ENCODE peak calls at places on chromosomes 7 and 10, in four cellular contexts. M is ovary, J is dorsolateral prefrontal cortex, S is OCI-LY7. P is an unnamed sample.

GRCh38 chr7:18896343-18896975 is 221.0 kb downstream of the TWIST1 start:
- DNase-seq in M (no peak), J (no peak), S (no peak), P (no peak)

GRCh38 chr10:50614444-50615137 is 9.2 kb downstream of the SGMS1 start:
- DNase-seq in M (no peak), J (no peak), S (peak), P (no peak)

GRCh38 chr10:95248989-95249388 is 41.8 kb downstream of the PDLIM1 start:
- DNase-seq in M (no peak), J (no peak), S (no peak), P (no peak)

GRCh38 chr7:47591655-47592572 is 10.0 kb upstream of the TNS3 start:
- DNase-seq in M (no peak), J (no peak), S (no peak), P (no peak)

GRCh38 chr7:88546808-88547207 is 212.7 kb upstream of the ZNF804B start:
- DNase-seq in M (no peak), J (no peak), S (peak), P (no peak)

GRCh38 chr7:100942038-100942774 is 7.1 kb upstream of the MUC3A start:
- DNase-seq in M (no peak), J (no peak), S (no peak), P (no peak)

GRCh38 chr7:99019523-99020412 is 124.1 kb downstream of the SMURF1 start:
- DNase-seq in M (no peak), J (no peak), S (no peak), P (no peak)

GRCh38 chr10:127878474-127879055 is 14.2 kb downstream of the CLRN3 start:
- DNase-seq in M (no peak), J (no peak), S (no peak), P (no peak)

GRCh38 chr10:35090162-35090954 is at the start of gene CUL2:
- DNase-seq in M (peak), J (peak), S (peak), P (peak)

GRCh38 chr7:105680505-105681187 is 99.4 kb upstream of the EFCAB10 start:
- DNase-seq in M (peak), J (no peak), S (no peak), P (no peak)

GRCh38 chr10:62044569-62044968 is 143.1 kb downstream of the ARID5B start:
- DNase-seq in M (no peak), J (no peak), S (no peak), P (no peak)

GRCh38 chr7:30238721-30239441 is 45.5 kb upstream of the ZNRF2 start:
- DNase-seq in M (no peak), J (no peak), S (peak), P (no peak)

GRCh38 chr10:45404087-45404769 is 30.2 kb downstream of the ALOX5 start:
- DNase-seq in M (no peak), J (no peak), S (no peak), P (no peak)

GRCh38 chr7:16345979-16346958 is 75.1 kb downstream of the CRPPA start:
- DNase-seq in M (no peak), J (no peak), S (no peak), P (peak)

GRCh38 chr10:80497187-80498038 is 40.3 kb upstream of the SH2D4B start:
- DNase-seq in M (no peak), J (peak), S (no peak), P (no peak)

GRCh38 chr7:13312327-13312726 is 624.9 kb downstream of the ARL4A start:
- DNase-seq in M (no peak), J (no peak), S (peak), P (no peak)

GRCh38 chr7:40918701-40919271 is 784.0 kb downstream of the SUGCT start:
- DNase-seq in M (no peak), J (no peak), S (no peak), P (peak)

GRCh38 chr7:29019896-29020295 is 61.8 kb upstream of the TRIL start:
- DNase-seq in M (no peak), J (peak), S (no peak), P (no peak)

GRCh38 chr7:140230862-140231778 is 54.3 kb upstream of the KDM7A start:
- DNase-seq in M (no peak), J (peak), S (no peak), P (no peak)

GRCh38 chr7:101733713-101734475 is 83.5 kb upstream of the CUX1 start:
- DNase-seq in M (peak), J (no peak), S (no peak), P (no peak)

GRCh38 chr7:85471740-85472139 is 284.9 kb upstream of the SEMA3D start:
- DNase-seq in M (no peak), J (no peak), S (no peak), P (peak)

GRCh38 chr10:71603190-71603589 is 116.4 kb downstream of the C10orf105 start:
- DNase-seq in M (no peak), J (no peak), S (no peak), P (no peak)

GRCh38 chr10:78209987-78210386 is 176.3 kb downstream of the RPS24 start:
- DNase-seq in M (no peak), J (no peak), S (no peak), P (no peak)

GRCh38 chr7:74655324-74655723 is 2.2 kb upstream of the GTF2I start:
- DNase-seq in M (no peak), J (no peak), S (no peak), P (no peak)

GRCh38 chr7:8258166-8258565 is 3.8 kb downstream of the ICA1 start:
- DNase-seq in M (no peak), J (no peak), S (no peak), P (no peak)

GRCh38 chr10:36465604-36466379 is 659.6 kb upstream of the ANKRD30A start:
- DNase-seq in M (no peak), J (no peak), S (no peak), P (no peak)

GRCh38 chr7:77657427-77658331 is 38.6 kb upstream of the RSBN1L start:
- DNase-seq in M (no peak), J (no peak), S (peak), P (peak)

GRCh38 chr7:132882714-132883428 is 199.0 kb downstream of the CHCHD3 start:
- DNase-seq in M (no peak), J (no peak), S (no peak), P (no peak)

GRCh38 chr7:83072576-83073517 is 89.8 kb downstream of the PCLO start:
- DNase-seq in M (no peak), J (no peak), S (peak), P (no peak)

GRCh38 chr10:18397886-18398285 is 253.5 kb downstream of the NSUN6 start:
- DNase-seq in M (no peak), J (no peak), S (no peak), P (no peak)

GRCh38 chr10:58665361-58665760 is 152.7 kb downstream of the BICC1 start:
- DNase-seq in M (no peak), J (no peak), S (no peak), P (no peak)

GRCh38 chr10:58661902-58662301 is 149.2 kb downstream of the BICC1 start:
- DNase-seq in M (no peak), J (no peak), S (no peak), P (no peak)

GRCh38 chr10:58661336-58661735 is 148.7 kb downstream of the BICC1 start:
- DNase-seq in M (no peak), J (no peak), S (no peak), P (no peak)

GRCh38 chr10:58660577-58661255 is 148.0 kb downstream of the BICC1 start:
- DNase-seq in M (no peak), J (no peak), S (no peak), P (no peak)

DNA sequence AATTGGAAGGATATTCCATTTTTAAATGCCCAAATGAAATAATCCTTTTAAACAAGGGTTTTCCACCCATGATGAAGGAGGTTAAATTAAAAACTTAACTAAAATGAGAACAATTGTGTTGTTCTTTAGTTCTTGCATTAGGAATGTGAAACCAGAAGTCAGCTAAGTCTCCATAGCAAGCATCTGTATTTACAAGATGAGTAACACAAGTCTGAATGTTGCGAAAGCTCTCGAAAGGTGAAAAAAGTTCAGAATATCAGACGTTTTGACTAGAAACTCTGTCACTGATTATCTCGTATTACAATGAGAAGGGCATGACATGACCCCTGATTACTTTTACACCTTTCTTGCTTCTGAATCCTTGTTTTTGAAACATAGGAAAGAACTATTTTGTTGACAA is 149.6 kb downstream of the BICC1 start:
- DNase-seq in M (no peak), J (no peak), S (no peak), P (peak)
- H3K4me3 ChIP-seq in M (no peak), J (no peak), S (no peak), P (no peak)

GRCh38 chr10:7423521-7423920 is 12.7 kb upstream of the SFMBT2 start:
- DNase-seq in M (no peak), J (no peak), S (no peak), P (no peak)

GRCh38 chr10:7424315-7424714 is 13.5 kb upstream of the SFMBT2 start:
- DNase-seq in M (no peak), J (no peak), S (peak), P (no peak)

GRCh38 chr10:7428673-7429350 is 18.0 kb upstream of the SFMBT2 start:
- DNase-seq in M (no peak), J (no peak), S (no peak), P (no peak)

GRCh38 chr10:7425691-7426090 is 14.9 kb upstream of the SFMBT2 start:
- DNase-seq in M (no peak), J (no peak), S (no peak), P (no peak)

GRCh38 chr10:7426349-7426748 is 15.5 kb upstream of the SFMBT2 start:
- DNase-seq in M (no peak), J (no peak), S (no peak), P (no peak)
- TF ChIP-seq CTCF in M (no peak), J (no peak), S (no peak), P (no peak)

GRCh38 chr7:38296059-38296857 is 22.8 kb upstream of the TARP start:
- DNase-seq in M (no peak), J (no peak), S (peak), P (no peak)

GRCh38 chr7:38303866-38304265 is 30.4 kb upstream of the TARP start:
- DNase-seq in M (no peak), J (no peak), S (no peak), P (no peak)

GRCh38 chr7:38294926-38295325 is 21.5 kb upstream of the TARP start:
- DNase-seq in M (no peak), J (no peak), S (no peak), P (no peak)

GRCh38 chr7:38299275-38299931 is 26.0 kb upstream of the TARP start:
- DNase-seq in M (no peak), J (no peak), S (no peak), P (no peak)

DNA sequence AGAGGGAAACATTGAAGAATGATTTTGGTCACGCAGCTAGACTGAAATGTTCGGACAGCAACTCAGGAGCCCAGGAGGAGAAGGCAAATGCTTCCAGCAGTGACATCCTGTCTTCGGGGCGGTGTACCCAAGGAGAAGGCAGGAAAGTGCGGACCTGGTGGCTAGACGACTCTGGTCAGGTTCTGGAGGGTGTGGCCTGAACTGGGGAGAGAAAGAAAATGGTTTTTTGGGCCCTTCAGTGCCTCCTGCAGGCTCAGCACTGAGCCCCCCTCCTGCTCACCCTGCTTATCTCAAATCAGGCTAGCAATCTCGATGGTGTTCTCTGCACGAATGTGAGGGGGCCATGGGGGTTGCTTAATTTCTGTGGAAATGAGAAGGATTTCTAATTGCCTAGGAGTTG is 26.7 kb upstream of the TARP start:
- DNase-seq in M (no peak), J (no peak), S (no peak), P (no peak)
- H3K4me3 ChIP-seq in M (no peak), J (no peak), S (no peak), P (no peak)

GRCh38 chr10:117424171-117424570 is 48.9 kb upstream of the PDZD8 start:
- DNase-seq in M (no peak), J (no peak), S (no peak), P (no peak)

GRCh38 chr10:117418121-117418520 is 42.9 kb upstream of the PDZD8 start:
- DNase-seq in M (no peak), J (no peak), S (no peak), P (no peak)

GRCh38 chr10:117421985-117422384 is 46.7 kb upstream of the PDZD8 start:
- DNase-seq in M (no peak), J (no peak), S (no peak), P (no peak)

GRCh38 chr10:117420768-117421167 is 45.5 kb upstream of the PDZD8 start:
- DNase-seq in M (no peak), J (no peak), S (no peak), P (no peak)

GRCh38 chr10:117419921-117420320 is 44.7 kb upstream of the PDZD8 start:
- DNase-seq in M (no peak), J (no peak), S (no peak), P (no peak)
- TF ChIP-seq CTCF in M (no peak), J (no peak), S (no peak), P (no peak)

GRCh38 chr7:151460474-151460855 is 20.5 kb upstream of the CRYGN start:
- DNase-seq in M (no peak), J (no peak), S (no peak), P (no peak)
- H3K4me3 ChIP-seq in M (peak), J (no peak), S (no peak), P (peak)

GRCh38 chr10:112429654-112430230 is 17.0 kb downstream of the ZDHHC6 start:
- DNase-seq in M (no peak), J (no peak), S (no peak), P (no peak)

GRCh38 chr10:112429147-112429546 is 17.6 kb downstream of the ZDHHC6 start:
- DNase-seq in M (no peak), J (no peak), S (peak), P (no peak)

DNA sequence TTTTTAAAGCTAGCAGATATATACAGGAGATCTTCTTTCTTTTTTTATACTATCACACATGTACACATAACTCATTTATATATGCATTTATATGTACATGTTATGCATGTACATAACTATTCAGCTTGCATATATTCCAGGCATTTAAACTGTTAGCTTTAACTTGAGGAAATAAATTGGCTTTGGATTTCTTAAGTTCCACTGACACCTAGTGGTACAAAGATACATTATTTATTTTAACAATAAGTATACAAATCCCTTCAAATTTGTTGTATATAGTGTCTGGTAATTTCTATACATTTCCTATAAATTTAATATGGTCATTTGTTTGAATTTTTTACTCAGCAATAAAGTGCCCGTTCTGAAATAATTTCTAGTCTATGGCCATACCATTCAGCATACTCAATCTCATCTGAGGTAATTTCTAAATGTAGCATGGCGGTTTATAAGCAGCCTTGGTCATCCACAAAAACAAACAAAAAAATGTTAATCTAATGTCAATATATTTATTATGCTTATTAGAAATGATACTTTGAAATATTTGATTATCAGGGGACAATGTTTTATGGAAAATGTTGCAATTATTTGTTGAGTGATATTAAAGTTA is 11.6 kb downstream of the ZDHHC6 start:
- DNase-seq in M (no peak), J (no peak), S (peak), P (no peak)
- TF ChIP-seq CTCF in M (no peak), J (peak), S (peak), P (peak)